ENCODE peak calls at places on chromosome 10, in four cellular contexts. One of them, this sample, is unnamed.

GRCh38 chr10:28147706-28148105 is 148.8 kb upstream of the ODAD2 start:
- DNase-seq in stromal cell of bone marrow: no peak
- DNase-seq in NCI-H2081: no peak
- DNase-seq in fibroblast of lung: no peak
- DNase-seq in this sample: no peak

GRCh38 chr10:65670087-65670486 is 1255.7 kb upstream of the LRRTM3 start:
- DNase-seq in NCI-H2081: no peak
- DNase-seq in fibroblast of lung: peak; percentile 88
- DNase-seq in stromal cell of bone marrow: peak; percentile 1
- DNase-seq in this sample: no peak

GRCh38 chr10:91682912-91683311 is 50.0 kb upstream of the PPP1R3C start:
- DNase-seq in stromal cell of bone marrow: no peak
- DNase-seq in fibroblast of lung: no peak
- DNase-seq in NCI-H2081: no peak
- DNase-seq in this sample: no peak

GRCh38 chr10:74077416-74077815 is 73.2 kb downstream of the AP3M1 start:
- DNase-seq in NCI-H2081: no peak
- DNase-seq in stromal cell of bone marrow: no peak
- DNase-seq in fibroblast of lung: peak; percentile 55
- DNase-seq in this sample: no peak

GRCh38 chr10:106535304-106535964 is 629.1 kb downstream of the SORCS1 start:
- DNase-seq in NCI-H2081: no peak
- DNase-seq in stromal cell of bone marrow: no peak
- DNase-seq in fibroblast of lung: no peak
- DNase-seq in this sample: no peak

GRCh38 chr10:132395704-132396494 is 1.1 kb upstream of the PWWP2B start:
- DNase-seq in fibroblast of lung: peak; percentile 26
- DNase-seq in NCI-H2081: no peak
- DNase-seq in stromal cell of bone marrow: no peak
- DNase-seq in this sample: no peak

GRCh38 chr10:129971381-129972144 is 7.5 kb upstream of the EBF3 start:
- DNase-seq in NCI-H2081: peak; percentile 5
- DNase-seq in stromal cell of bone marrow: no peak
- DNase-seq in fibroblast of lung: peak; percentile 15
- DNase-seq in this sample: peak; percentile 30

GRCh38 chr10:48456808-48457761 is 147.8 kb downstream of the ARHGAP22 start:
- DNase-seq in fibroblast of lung: no peak
- DNase-seq in stromal cell of bone marrow: no peak
- DNase-seq in NCI-H2081: no peak
- DNase-seq in this sample: no peak

GRCh38 chr10:72665925-72666324 is 26.0 kb upstream of the MCU start:
- DNase-seq in NCI-H2081: no peak
- DNase-seq in fibroblast of lung: peak; percentile 38
- DNase-seq in stromal cell of bone marrow: peak; percentile 18
- DNase-seq in this sample: no peak

GRCh38 chr10:15238553-15239335 is 70.3 kb upstream of the NMT2 start:
- DNase-seq in fibroblast of lung: peak; percentile 76
- DNase-seq in stromal cell of bone marrow: peak; percentile 41
- DNase-seq in NCI-H2081: no peak
- DNase-seq in this sample: no peak